ENCODE peak calls at places on chromosomes 6 and 20, in eight cellular contexts. V, L, H, Y, U, W, M and S are unnamed samples.

GRCh38 chr20:38363004-38363747 is 16.9 kb downstream of the LBP start:
- DNase-seq in V (no peak), L (no peak), H (no peak), Y (no peak), U (no peak), W (no peak), M (no peak), S (no peak)

GRCh38 chr6:108957221-108957620 is 109.0 kb downstream of the ARMC2 start:
- DNase-seq in V (no peak), L (no peak), H (no peak), Y (no peak), U (no peak), W (no peak), M (no peak), S (no peak)

GRCh38 chr20:40565681-40566040 is 123.4 kb downstream of the MAFB start:
- DNase-seq in V (no peak), L (no peak), H (no peak), Y (no peak), U (no peak), W (no peak), M (no peak), S (no peak)

GRCh38 chr6:44150317-44150917 is 8.2 kb upstream of the CAPN11 start:
- DNase-seq in V (no peak), L (no peak), H (no peak), Y (no peak), U (no peak), W (no peak), M (no peak), S (no peak)

GRCh38 chr6:109315331-109316129 is 66.7 kb downstream of the CD164 start:
- DNase-seq in V (no peak), L (no peak), H (no peak), Y (no peak), U (no peak), W (no peak), M (no peak), S (no peak)

GRCh38 chr6:167702241-167702827 is 124.4 kb upstream of the AFDN start:
- DNase-seq in V (no peak), L (no peak), H (no peak), Y (no peak), U (no peak), W (no peak), M (peak; percentile 45), S (no peak)

GRCh38 chr6:14130431-14131075 is 13.0 kb downstream of the CD83 start:
- DNase-seq in V (no peak), L (no peak), H (peak; percentile 2), Y (no peak), U (no peak), W (no peak), M (no peak), S (no peak)

GRCh38 chr20:63843778-63844177 is 12.7 kb upstream of the ZBTB46 start:
- DNase-seq in V (no peak), L (no peak), H (no peak), Y (no peak), U (no peak), W (no peak), M (peak; percentile 75), S (no peak)

GRCh38 chr6:131400054-131400781 is 172.8 kb upstream of the ARG1 start:
- DNase-seq in V (no peak), L (no peak), H (peak; percentile 67), Y (no peak), U (no peak), W (no peak), M (no peak), S (no peak)

GRCh38 chr20:39775110-39775509 is 813.0 kb downstream of the DHX35 start:
- DNase-seq in V (peak; percentile 49), L (no peak), H (no peak), Y (peak; percentile 50), U (peak; percentile 41), W (no peak), M (no peak), S (no peak)

GRCh38 chr6:37699138-37699766 is 1.6 kb upstream of the MDGA1 start:
- DNase-seq in V (no peak), L (peak; percentile 36), H (no peak), Y (no peak), U (no peak), W (no peak), M (no peak), S (peak; percentile 71)

GRCh38 chr6:108768176-108768555 is 80.1 kb upstream of the ARMC2 start:
- DNase-seq in V (no peak), L (no peak), H (no peak), Y (no peak), U (no peak), W (no peak), M (no peak), S (no peak)

GRCh38 chr20:33387177-33387576 is 14.1 kb downstream of the CDK5RAP1 start:
- DNase-seq in V (no peak), L (no peak), H (peak; percentile 28), Y (peak; percentile 52), U (no peak), W (no peak), M (no peak), S (no peak)

GRCh38 chr20:56414842-56415765 is 3.0 kb downstream of the CASS4 start:
- DNase-seq in V (no peak), L (no peak), H (peak; percentile 97), Y (no peak), U (no peak), W (no peak), M (no peak), S (no peak)

GRCh38 chr6:12991435-12991834 is 274.9 kb downstream of the PHACTR1 start:
- DNase-seq in V (no peak), L (no peak), H (no peak), Y (no peak), U (no peak), W (no peak), M (no peak), S (no peak)

GRCh38 chr20:57393321-57394086 is 2.3 kb downstream of the RBM38 start:
- DNase-seq in V (peak; percentile 25), L (no peak), H (no peak), Y (no peak), U (no peak), W (peak; percentile 36), M (peak; percentile 72), S (no peak)

GRCh38 chr20:62924567-62925419 is 1.5 kb downstream of the DIDO1 start:
- DNase-seq in V (peak; percentile 38), L (peak; percentile 42), H (peak; percentile 34), Y (no peak), U (no peak), W (no peak), M (no peak), S (peak; percentile 30)

GRCh38 chr6:23013776-23014175 is 444.4 kb downstream of the HDGFL1 start:
- DNase-seq in V (no peak), L (no peak), H (peak; percentile 80), Y (no peak), U (no peak), W (no peak), M (no peak), S (no peak)

GRCh38 chr6:160073272-160073671 is 48.3 kb upstream of the SLC22A1 start:
- DNase-seq in V (no peak), L (no peak), H (no peak), Y (no peak), U (no peak), W (no peak), M (no peak), S (no peak)

GRCh38 chr6:160070427-160070826 is 51.2 kb upstream of the SLC22A1 start:
- DNase-seq in V (no peak), L (no peak), H (no peak), Y (no peak), U (no peak), W (peak; percentile 46), M (no peak), S (no peak)

GRCh38 chr6:160069459-160069858 is 52.2 kb upstream of the SLC22A1 start:
- DNase-seq in V (no peak), L (no peak), H (no peak), Y (no peak), U (no peak), W (no peak), M (no peak), S (no peak)

GRCh38 chr6:160070831-160071230 is 50.8 kb upstream of the SLC22A1 start:
- DNase-seq in V (no peak), L (no peak), H (no peak), Y (no peak), U (no peak), W (no peak), M (no peak), S (no peak)

GRCh38 chr6:160071805-160072687 is 49.6 kb upstream of the SLC22A1 start:
- DNase-seq in V (no peak), L (no peak), H (no peak), Y (no peak), U (no peak), W (peak; percentile 9), M (no peak), S (no peak)
- TF ChIP-seq CTCF in V (no peak), L (peak; percentile 28), H (no peak), Y (peak; percentile 18), U (peak; percentile 7), W (peak; percentile 58), M (no peak), S (no peak)

DNA sequence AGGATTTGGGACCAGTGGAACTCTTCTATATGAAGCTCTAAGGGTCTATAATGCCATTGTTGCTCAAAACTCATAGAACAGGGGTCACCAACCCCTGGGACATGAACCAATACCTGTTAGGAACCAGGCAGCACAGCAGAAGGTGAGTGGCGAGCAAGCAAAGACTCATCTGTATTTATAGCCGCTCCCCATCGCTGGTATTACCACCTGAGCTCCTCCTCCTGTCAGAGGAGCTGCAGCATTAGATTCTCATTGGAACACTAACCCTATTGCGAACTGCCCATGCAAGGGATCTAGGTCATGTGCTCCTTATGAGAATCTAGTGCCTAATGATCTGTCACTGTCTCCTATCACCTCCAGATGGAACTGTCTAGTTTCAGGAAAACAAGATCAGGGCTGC is 237.5 kb downstream of the C6orf118 start:
- DNase-seq in V (no peak), L (no peak), H (no peak), Y (no peak), U (no peak), W (no peak), M (no peak), S (no peak)
- H3K9me3 ChIP-seq in V (no peaks in the 10 kb centered on the region), L (no peaks in the 10 kb centered on the region), H (peaks cover 14% of the 10 kb centered on the region), Y (no peaks in the 10 kb centered on the region), U (no peaks in the 10 kb centered on the region), W (no peaks in the 10 kb centered on the region), M (no peaks in the 10 kb centered on the region), S (no peaks in the 10 kb centered on the region)

GRCh38 chr6:115977220-115977619 is 83.5 kb downstream of the FRK start:
- DNase-seq in V (no peak), L (no peak), H (no peak), Y (no peak), U (no peak), W (no peak), M (no peak), S (no peak)
- TF ChIP-seq CTCF in V (no peak), L (no peak), H (no peak), Y (no peak), U (no peak), W (no peak), M (no peak), S (no peak)

GRCh38 chr20:61572312-61572711 is 320.3 kb downstream of the CDH4 start:
- DNase-seq in V (peak; percentile 11), L (no peak), H (no peak), Y (no peak), U (no peak), W (no peak), M (peak; percentile 29), S (no peak)
- H3K9me3 ChIP-seq in V (no peaks in the 10 kb centered on the region), L (no peaks in the 10 kb centered on the region), H (peaks cover 3% of the 10 kb centered on the region), Y (no peaks in the 10 kb centered on the region), U (no peaks in the 10 kb centered on the region), W (no peaks in the 10 kb centered on the region), M (no peaks in the 10 kb centered on the region), S (no peaks in the 10 kb centered on the region)